ENCODE peak calls at places on chromosome 15, in seven cellular contexts. S, E, R, U, I, Q and X are unnamed samples.

GRCh38 chr15:39672666-39673065 is 91.8 kb downstream of the THBS1 start:
- DNase-seq in S (no peak), E (no peak), R (no peak), U (no peak), I (no peak), Q (no peak), X (no peak)

GRCh38 chr15:79168922-79169322 is 78.3 kb upstream of the RASGRF1 start:
- DNase-seq in S (no peak), E (peak; percentile 53), R (peak; percentile 22), U (no peak), I (no peak), Q (no peak), X (no peak)

GRCh38 chr15:47963265-47963664 is 157.5 kb upstream of the SLC24A5 start:
- DNase-seq in S (no peak), E (no peak), R (no peak), U (no peak), I (no peak), Q (no peak), X (no peak)

GRCh38 chr15:41504751-41505492 is 8.7 kb downstream of the LTK start:
- DNase-seq in S (no peak), E (no peak), R (no peak), U (no peak), I (no peak), Q (no peak), X (no peak)

GRCh38 chr15:50751394-50751793 is 14.1 kb downstream of the SPPL2A start:
- DNase-seq in S (no peak), E (no peak), R (no peak), U (no peak), I (no peak), Q (no peak), X (no peak)

GRCh38 chr15:99440551-99441426 is 125.0 kb upstream of the MEF2A start:
- DNase-seq in S (no peak), E (no peak), R (no peak), U (no peak), I (no peak), Q (peak; percentile 13), X (no peak)

GRCh38 chr15:69034352-69034751 is 19.9 kb downstream of the NOX5 start:
- DNase-seq in S (no peak), E (no peak), R (no peak), U (no peak), I (no peak), Q (no peak), X (no peak)

GRCh38 chr15:43095708-43096347 is 10.0 kb downstream of the UBR1 start:
- DNase-seq in S (no peak), E (no peak), R (no peak), U (no peak), I (no peak), Q (no peak), X (no peak)

GRCh38 chr15:27179789-27180188 is 208.8 kb downstream of the GABRG3 start:
- DNase-seq in S (no peak), E (no peak), R (no peak), U (no peak), I (no peak), Q (no peak), X (no peak)

GRCh38 chr15:100114100-100114499 is 227.7 kb downstream of the ADAMTS17 start:
- DNase-seq in S (no peak), E (no peak), R (peak; percentile 50), U (no peak), I (peak; percentile 58), Q (peak; percentile 70), X (peak; percentile 89)

GRCh38 chr15:66835558-66835878 is 133.5 kb downstream of the SMAD6 start:
- DNase-seq in S (no peak), E (no peak), R (no peak), U (no peak), I (no peak), Q (no peak), X (peak; percentile 55)
- H3K27ac ChIP-seq in S (no peak overlapping the region), E (no peak overlapping the region), R (no peak overlapping the region), U (no peak overlapping the region), I (no peak overlapping the region), Q (no peak overlapping the region), X (no peak overlapping the region)

DNA sequence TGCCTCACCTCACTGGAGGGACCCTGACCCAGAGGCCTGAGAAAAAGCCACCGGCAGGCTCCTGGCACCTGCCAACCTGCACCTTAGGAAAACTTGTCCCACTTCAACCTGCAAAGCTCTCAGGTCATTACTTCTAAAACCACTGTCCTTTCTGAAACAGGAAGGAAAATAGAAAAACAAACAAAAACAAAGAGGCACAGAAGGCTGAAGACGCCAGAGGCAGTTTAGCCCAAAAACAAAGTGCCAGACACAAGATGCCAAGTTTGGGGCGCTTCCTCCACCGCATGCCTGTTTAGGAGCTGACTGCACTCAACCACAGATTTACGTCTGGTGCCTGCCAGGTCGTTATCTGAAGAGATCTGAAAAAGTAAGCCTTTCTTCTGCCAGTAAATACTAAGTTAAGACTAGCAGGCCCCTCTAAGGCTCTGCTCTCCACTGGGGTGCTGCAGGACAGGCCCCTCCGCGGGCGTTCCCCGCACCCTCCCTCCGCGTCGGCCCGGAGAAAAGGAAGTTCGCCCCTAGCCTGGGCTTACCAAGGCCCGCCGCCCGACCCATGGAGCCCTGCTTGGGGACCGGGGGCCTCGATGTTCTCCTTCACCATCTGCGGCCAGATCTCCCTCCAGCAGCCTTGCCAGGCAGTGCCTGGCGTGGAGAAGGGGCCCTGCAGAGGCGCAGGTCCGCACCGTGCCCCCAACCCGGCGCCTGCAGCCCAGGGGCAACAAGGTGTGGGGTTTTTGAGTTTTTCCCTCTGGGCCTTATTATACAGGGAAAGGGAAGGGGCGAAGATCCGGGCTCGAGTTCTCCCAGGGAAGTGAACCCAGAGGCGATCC is 1.3 kb downstream of the GOLGA8A start:
- DNase-seq in S (no peak), E (no peak), R (no peak), U (no peak), I (no peak), Q (no peak), X (no peak)
- H3K27ac ChIP-seq in S (no peak overlapping the region), E (no peak overlapping the region), R (no peak overlapping the region), U (no peak overlapping the region), I (no peak overlapping the region), Q (peak overlapping the region; percentile 61), X (no peak overlapping the region)

GRCh38 chr15:84721381-84721780 is 5.4 kb upstream of the SEC11A start:
- DNase-seq in S (no peak), E (no peak), R (no peak), U (no peak), I (no peak), Q (no peak), X (no peak)

GRCh38 chr15:84727429-84727828 is 11.5 kb upstream of the SEC11A start:
- DNase-seq in S (no peak), E (no peak), R (no peak), U (no peak), I (no peak), Q (no peak), X (no peak)

GRCh38 chr15:84722628-84723027 is 6.7 kb upstream of the SEC11A start:
- DNase-seq in S (no peak), E (no peak), R (no peak), U (no peak), I (no peak), Q (no peak), X (no peak)

DNA sequence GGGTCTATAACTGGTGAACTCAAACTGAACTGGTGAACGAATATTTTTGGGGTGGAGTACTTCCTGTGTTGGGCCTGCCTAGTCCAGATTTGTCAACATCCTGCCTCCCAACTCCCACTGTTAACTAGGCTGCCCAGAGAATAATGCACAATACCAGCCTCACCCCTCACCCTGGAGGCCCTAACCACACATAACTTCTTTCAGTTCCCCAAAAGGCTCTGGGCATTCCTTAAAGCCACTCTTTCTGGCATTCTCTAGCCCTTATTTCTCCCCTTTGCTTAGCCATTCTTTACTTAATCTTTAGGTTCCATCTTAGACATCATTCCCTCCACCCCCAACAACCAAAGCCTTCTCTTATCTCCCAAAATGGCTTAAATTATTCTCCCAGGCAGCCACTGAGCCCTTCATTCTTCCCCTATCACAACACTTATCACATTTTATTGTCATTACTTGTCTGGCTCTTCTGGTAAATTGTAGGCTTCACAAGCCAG is 9.1 kb upstream of the SEC11A start:
- DNase-seq in S (no peak), E (no peak), R (no peak), U (no peak), I (peak; percentile 24), Q (no peak), X (no peak)
- H3K27ac ChIP-seq in S (peak overlapping the region; percentile 75), E (no peak overlapping the region), R (peak overlapping the region; percentile 32), U (no peak overlapping the region), I (no peak overlapping the region), Q (no peak overlapping the region), X (peak overlapping the region; percentile 53)

DNA sequence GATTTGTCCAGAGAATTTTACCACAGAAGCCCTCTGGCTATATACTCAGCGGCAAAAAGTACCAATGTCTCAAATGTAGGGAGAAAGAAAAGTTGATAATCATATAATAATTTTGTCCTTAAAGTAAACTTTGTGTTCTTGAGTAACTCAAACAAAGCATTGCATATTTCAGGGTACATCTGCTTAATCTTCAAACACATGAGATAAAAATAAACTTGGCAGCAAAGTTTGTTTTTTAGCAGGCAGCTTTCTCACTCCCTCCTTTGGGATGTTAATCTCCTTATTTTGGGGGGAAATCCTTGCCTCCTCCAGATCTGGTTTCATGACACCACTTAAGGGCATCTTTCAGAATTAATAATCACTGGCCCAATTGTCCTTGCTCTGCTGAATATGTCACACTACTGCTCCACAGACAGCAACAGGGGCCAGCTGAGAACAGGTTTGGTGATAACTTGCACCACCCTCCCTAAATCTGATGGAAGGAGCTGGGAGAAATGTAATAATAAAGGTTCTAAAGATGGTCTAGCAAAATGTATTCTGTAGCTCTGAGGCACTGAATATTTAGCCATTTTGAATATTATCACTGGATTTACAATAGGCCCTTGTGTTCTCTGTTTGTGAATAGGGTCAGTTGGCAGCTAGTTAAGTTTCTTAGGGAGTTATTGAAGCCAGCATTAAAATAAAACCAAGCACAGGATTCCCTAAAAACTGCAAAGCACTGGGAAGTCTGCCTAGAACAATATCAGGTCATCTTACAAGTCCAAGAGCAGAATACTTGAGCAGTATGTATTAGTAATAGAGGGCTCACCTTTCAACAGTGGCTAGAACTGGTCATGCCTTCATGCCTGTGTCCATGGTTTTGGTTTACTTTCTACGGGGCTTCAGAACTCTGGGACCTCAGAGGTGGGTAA is 79.2 kb downstream of the EFL1 start:
- DNase-seq in S (no peak), E (no peak), R (no peak), U (no peak), I (no peak), Q (no peak), X (no peak)
- H3K27ac ChIP-seq in S (no peak overlapping the region), E (no peak overlapping the region), R (no peak overlapping the region), U (no peak overlapping the region), I (no peak overlapping the region), Q (peak overlapping the region; percentile 60), X (no peak overlapping the region)

GRCh38 chr15:52369455-52369854 is 73.9 kb upstream of the MYO5C start:
- DNase-seq in S (no peak), E (no peak), R (no peak), U (no peak), I (no peak), Q (no peak), X (no peak)
- H3K27ac ChIP-seq in S (no peak overlapping the region), E (no peak overlapping the region), R (no peak overlapping the region), U (no peak overlapping the region), I (no peak overlapping the region), Q (no peak overlapping the region), X (peak overlapping the region; percentile 20)

GRCh38 chr15:92323480-92323879 is 70.2 kb upstream of the ST8SIA2 start:
- DNase-seq in S (no peak), E (no peak), R (no peak), U (no peak), I (no peak), Q (no peak), X (no peak)
- H3K27ac ChIP-seq in S (no peak overlapping the region), E (no peak overlapping the region), R (no peak overlapping the region), U (no peak overlapping the region), I (no peak overlapping the region), Q (no peak overlapping the region), X (no peak overlapping the region)